ENCODE peak calls at places on chromosomes 3 and 15, in four cellular contexts. K, F, Z and J are unnamed samples.

GRCh38 chr15:74318376-74319137 is 48.9 kb downstream of the CYP11A1 start:
- DNase-seq in F (no peak), Z (no peak), K (no peak), J (no peak)

GRCh38 chr3:193014961-193015360 is 97.3 kb upstream of the MB21D2 start:
- DNase-seq in K (no peak), Z (no peak), F (no peak), J (no peak)

GRCh38 chr3:47452460-47453215 is 23.1 kb downstream of the SCAP start:
- DNase-seq in F (no peak), Z (no peak), K (no peak), J (no peak)

GRCh38 chr3:172087198-172087597 is 47.8 kb downstream of the FNDC3B start:
- DNase-seq in K (no peak), Z (no peak), F (no peak), J (no peak)

GRCh38 chr3:152834354-152835310 is at the start of gene P2RY1:
- DNase-seq in K (peak), Z (no peak), F (peak), J (peak)

GRCh38 chr3:174153875-174154274 is 705.3 kb upstream of the NAALADL2 start:
- DNase-seq in K (no peak), Z (no peak), F (no peak), J (no peak)

GRCh38 chr3:111070772-111071256 is 802 bp upstream of the NECTIN3 start:
- DNase-seq in Z (peak), F (no peak), K (peak), J (no peak)

GRCh38 chr3:142215111-142215510 is 10.3 kb downstream of the GK5 start:
- DNase-seq in F (no peak), Z (no peak), K (no peak), J (no peak)

GRCh38 chr15:90033006-90033405 is 31.9 kb downstream of the ZNF710 start:
- DNase-seq in Z (no peak), F (no peak), K (no peak), J (no peak)

GRCh38 chr15:74251187-74251811 is 15.2 kb downstream of the CCDC33 start:
- DNase-seq in F (no peak), Z (no peak), K (peak), J (peak)

GRCh38 chr15:33027636-33028035 is 166.9 kb downstream of the FMN1 start:
- DNase-seq in F (no peak), K (no peak), Z (no peak), J (no peak)

GRCh38 chr3:89740881-89741177 is 633.4 kb downstream of the EPHA3 start:
- DNase-seq in K (no peak), F (no peak), Z (no peak), J (no peak)

GRCh38 chr15:90986790-90987507 is 7.4 kb downstream of the PRC1 start:
- DNase-seq in K (no peak), F (no peak), Z (no peak), J (no peak)

GRCh38 chr3:139323146-139323545 is 20.7 kb upstream of the MRPS22 start:
- DNase-seq in K (no peak), F (no peak), Z (no peak), J (no peak)

GRCh38 chr15:72532991-72533601 is 59.0 kb downstream of the ARIH1 start:
- DNase-seq in Z (no peak), K (no peak), F (no peak), J (no peak)

GRCh38 chr15:65595960-65596359 is 15.0 kb downstream of the INTS14 start:
- DNase-seq in K (no peak), F (no peak), Z (no peak), J (no peak)

GRCh38 chr3:131361464-131362421 is 19.8 kb upstream of the NUDT16 start:
- DNase-seq in K (peak), Z (no peak), F (peak), J (peak)

GRCh38 chr3:188937389-188937788 is 234.4 kb upstream of the TPRG1 start:
- DNase-seq in Z (no peak), K (no peak), F (no peak), J (no peak)

GRCh38 chr3:52240886-52241244 is 1.9 kb upstream of the TWF2 start:
- DNase-seq in F (no peak), K (no peak), Z (peak), J (no peak)

GRCh38 chr3:77500711-77501110 is 460.8 kb downstream of the ROBO2 start:
- DNase-seq in Z (no peak), K (no peak), F (no peak), J (no peak)

GRCh38 chr3:130770637-130771036 is 24.0 kb upstream of the PIK3R4 start:
- DNase-seq in K (peak), F (no peak), Z (no peak), J (no peak)

GRCh38 chr15:96334017-96334704 is 3.7 kb downstream of the NR2F2 start:
- DNase-seq in K (no peak), Z (no peak), F (peak), J (no peak)

GRCh38 chr15:74461847-74462511 is 1.0 kb upstream of the UBL7 start:
- DNase-seq in F (no peak), Z (no peak), K (no peak), J (no peak)

GRCh38 chr3:139555249-139555648 is 15.7 kb upstream of the RBP1 start:
- DNase-seq in Z (no peak), F (no peak), K (no peak), J (no peak)

GRCh38 chr3:50264389-50264963 is 4.5 kb upstream of the SEMA3B start:
- DNase-seq in Z (no peak), K (no peak), F (peak), J (peak)

GRCh38 chr3:31831526-31832034 is 149.5 kb downstream of the OSBPL10 start:
- DNase-seq in F (no peak), Z (no peak), K (no peak), J (no peak)

GRCh38 chr3:150528359-150528797 is 17.9 kb downstream of the SERP1 start:
- DNase-seq in Z (no peak), K (no peak), F (no peak), J (no peak)

GRCh38 chr3:151037746-151038145 is 47.7 kb upstream of the MED12L start:
- DNase-seq in Z (no peak), K (peak), F (no peak), J (peak)

GRCh38 chr15:71545223-71545760 is 265.1 kb upstream of the NR2E3 start:
- DNase-seq in Z (no peak), K (no peak), F (no peak), J (no peak)

GRCh38 chr15:101476756-101477155 is 12.8 kb downstream of the PCSK6 start:
- DNase-seq in K (no peak), Z (no peak), F (no peak), J (no peak)

GRCh38 chr15:29568840-29569532 is 253.3 kb downstream of the TJP1 start:
- DNase-seq in Z (no peak), F (no peak), K (no peak), J (peak)

GRCh38 chr3:38001456-38002081 is 11.0 kb downstream of the VILL start:
- DNase-seq in K (peak), Z (peak), F (no peak), J (peak)

GRCh38 chr3:179811321-179812095 is 158.7 kb downstream of the USP13 start:
- DNase-seq in Z (no peak), F (peak), K (no peak), J (peak)

DNA sequence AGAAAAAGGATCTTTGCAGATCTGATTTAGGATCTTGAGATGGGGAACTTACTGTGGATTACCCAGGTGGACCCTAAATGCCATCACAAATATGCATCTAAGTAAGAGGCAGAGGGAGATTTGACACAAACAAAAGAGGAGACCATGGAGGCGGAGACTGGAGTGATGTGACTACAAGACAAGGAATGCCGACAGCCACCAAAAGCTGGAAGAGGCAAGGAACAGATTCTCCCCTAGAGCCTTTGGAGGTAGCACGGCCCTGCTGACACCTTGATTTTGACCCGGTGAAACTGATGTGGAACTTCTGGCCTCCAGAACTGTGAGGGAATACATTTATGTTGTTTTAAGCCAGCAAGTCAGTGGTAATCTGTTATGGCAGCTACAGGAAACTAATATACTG is 44.0 kb downstream of the GASK1A start:
- DNase-seq in F (no peak), Z (no peak), K (no peak), J (no peak)
- H3K27ac ChIP-seq in F (no peak), Z (no peak), K (no peak), J (no peak)

DNA sequence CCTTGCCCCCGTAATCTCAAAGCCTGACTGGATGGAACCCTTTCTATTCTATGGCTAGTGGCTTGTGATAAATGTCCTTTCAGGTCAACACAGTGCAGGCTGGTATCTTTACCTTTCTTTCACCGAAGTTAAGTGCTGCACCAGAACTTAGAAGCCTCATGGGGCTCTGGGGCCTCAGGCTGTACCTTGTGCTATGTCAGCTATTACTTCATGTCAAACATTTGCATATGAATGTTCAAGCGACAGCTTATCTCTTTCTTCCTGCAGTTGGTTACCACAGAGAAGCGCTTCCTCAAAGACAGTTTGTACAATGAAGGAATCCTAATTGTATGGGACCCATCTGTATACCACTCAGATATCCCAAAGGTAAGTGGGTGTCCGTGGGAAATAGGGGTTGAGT is 66.7 kb downstream of the RPL39L start:
- DNase-seq in F (no peak), K (no peak), Z (no peak), J (no peak)
- H3K4me3 ChIP-seq in F (no peak), K (no peak), Z (no peak), J (no peak)

GRCh38 chr15:24017470-24017869 is 330.4 kb upstream of the NDN start:
- DNase-seq in F (no peak), Z (no peak), K (no peak), J (no peak)
- H3K27ac ChIP-seq in F (no peak), Z (no peak), K (no peak), J (no peak)

GRCh38 chr3:185691622-185692021 is 105.5 kb downstream of the SENP2 start:
- DNase-seq in F (no peak), K (no peak), Z (no peak), J (no peak)

GRCh38 chr3:185688808-185689207 is 102.7 kb downstream of the SENP2 start:
- DNase-seq in K (no peak), Z (no peak), F (no peak), J (peak)

GRCh38 chr3:185685231-185686035 is 99.3 kb downstream of the SENP2 start:
- DNase-seq in K (no peak), Z (no peak), F (no peak), J (no peak)

GRCh38 chr3:185687479-185687878 is 101.4 kb downstream of the SENP2 start:
- DNase-seq in F (no peak), Z (no peak), K (no peak), J (no peak)
- H3K4me3 ChIP-seq in F (no peak), Z (no peak), K (no peak), J (no peak)